ENCODE peak calls at places on chromosomes 2 and 18, in five cellular contexts. One of them, this sample, is unnamed.

GRCh38 chr2:19540739-19541503 is 182.5 kb upstream of the OSR1 start:
- DNase-seq in adipocyte: peak; percentile 89
- DNase-seq in ELF-1: no peak
- DNase-seq in HepG2: no peak
- DNase-seq in LoVo: peak; percentile 87
- DNase-seq in this sample: peak; percentile 95

GRCh38 chr2:189896809-189897208 is 112.6 kb downstream of the PMS1 start:
- DNase-seq in adipocyte: no peak
- DNase-seq in ELF-1: no peak
- DNase-seq in HepG2: peak; percentile 52
- DNase-seq in LoVo: no peak
- DNase-seq in this sample: no peak

GRCh38 chr2:176115883-176116813 is at the start of gene HOXD10:
- DNase-seq in adipocyte: no peak
- DNase-seq in ELF-1: peak; percentile 85
- DNase-seq in HepG2: no peak
- DNase-seq in LoVo: no peak
- DNase-seq in this sample: no peak

GRCh38 chr2:145158051-145158586 is 638.2 kb upstream of the ZEB2 start:
- DNase-seq in adipocyte: peak; percentile 94
- DNase-seq in ELF-1: no peak
- DNase-seq in HepG2: no peak
- DNase-seq in LoVo: no peak
- DNase-seq in this sample: peak; percentile 88

GRCh38 chr2:112074506-112074905 is 19.4 kb downstream of the TMEM87B start:
- DNase-seq in adipocyte: peak; percentile 19
- DNase-seq in ELF-1: no peak
- DNase-seq in HepG2: no peak
- DNase-seq in LoVo: no peak
- DNase-seq in this sample: no peak

GRCh38 chr2:196353717-196354116 is 182.3 kb upstream of the STK17B start:
- DNase-seq in adipocyte: no peak
- DNase-seq in ELF-1: no peak
- DNase-seq in HepG2: no peak
- DNase-seq in LoVo: no peak
- DNase-seq in this sample: no peak

GRCh38 chr18:5992381-5992780 is 97.1 kb upstream of the TMEM200C start:
- DNase-seq in adipocyte: no peak
- DNase-seq in ELF-1: no peak
- DNase-seq in HepG2: no peak
- DNase-seq in LoVo: no peak
- DNase-seq in this sample: no peak

GRCh38 chr2:27921880-27922589 is 31.5 kb downstream of the BABAM2 start:
- DNase-seq in adipocyte: no peak
- DNase-seq in ELF-1: no peak
- DNase-seq in HepG2: no peak
- DNase-seq in LoVo: peak; percentile 60
- DNase-seq in this sample: no peak

GRCh38 chr2:111975053-111975552 is 76.7 kb downstream of the MERTK start:
- DNase-seq in adipocyte: peak; percentile 69
- DNase-seq in ELF-1: peak; percentile 45
- DNase-seq in HepG2: peak; percentile 75
- DNase-seq in LoVo: peak; percentile 86
- DNase-seq in this sample: peak; percentile 99

GRCh38 chr2:63029058-63029457 is 21.6 kb upstream of the OTX1 start:
- DNase-seq in adipocyte: no peak
- DNase-seq in ELF-1: no peak
- DNase-seq in HepG2: no peak
- DNase-seq in LoVo: no peak
- DNase-seq in this sample: peak; percentile 46

GRCh38 chr2:31606511-31606910 is 25.8 kb upstream of the SRD5A2 start:
- DNase-seq in adipocyte: no peak
- DNase-seq in ELF-1: no peak
- DNase-seq in HepG2: no peak
- DNase-seq in LoVo: no peak
- DNase-seq in this sample: peak; percentile 54

This sample was measured in epithelial cell of esophagus.